ENCODE peak calls at places on chromosomes 16 and 17, in seven cellular contexts. Y is uterus; U is activated effector memory CD4-positive, alpha-beta T cell treated with Interleukin-2 at 50 U/mL for 16 hours; G is NCI-H446; X is stimulated activated CD8-positive, alpha-beta memory T cell treated with anti-CD3 and anti-CD28 coated beads, Interleukin-4, amount 100 ng/mL, for 1 hour; E is activated CD8-positive, alpha-beta T cell treated with anti-CD3 and anti-CD28 coated beads for 36 hours; D is HEK293T. C is an unnamed sample.

GRCh38 chr16:31484491-31485171 is 1.7 kb downstream of the SLC5A2 start:
- DNase-seq in Y (no peak), U (no peak), G (no peak), X (no peak), E (no peak), D (no peak), C (no peak)

GRCh38 chr16:12387311-12387710 is 410.8 kb downstream of the SNX29 start:
- DNase-seq in Y (no peak), U (no peak), G (no peak), X (no peak), E (no peak), D (no peak), C (no peak)

GRCh38 chr16:73172621-73173312 is 124.8 kb upstream of the ZFHX3 start:
- DNase-seq in Y (peak), U (no peak), G (peak), X (no peak), E (no peak), D (peak), C (peak)

GRCh38 chr17:30831257-30831656 is 509 bp upstream of the ATAD5 start:
- DNase-seq in Y (no peak), U (no peak), G (no peak), X (no peak), E (peak), D (peak), C (no peak)

GRCh38 chr17:70310251-70310672 is 140.9 kb downstream of the KCNJ2 start:
- DNase-seq in Y (no peak), U (no peak), G (no peak), X (no peak), E (no peak), D (no peak), C (no peak)

GRCh38 chr16:27222499-27223225 is 19.3 kb downstream of the KDM8 start:
- DNase-seq in Y (peak), U (no peak), G (peak), X (no peak), E (no peak), D (no peak), C (no peak)

GRCh38 chr17:59492091-59492451 is 73.3 kb upstream of the DHX40 start:
- DNase-seq in Y (no peak), U (no peak), G (no peak), X (no peak), E (no peak), D (no peak), C (no peak)

GRCh38 chr17:28675980-28676379 is 14.0 kb downstream of the SUPT6H start:
- DNase-seq in Y (no peak), U (no peak), G (no peak), X (no peak), E (peak), D (no peak), C (no peak)

GRCh38 chr17:10668771-10669170 is 11.7 kb upstream of the MYH3 start:
- DNase-seq in Y (no peak), U (no peak), G (no peak), X (no peak), E (no peak), D (no peak), C (no peak)

GRCh38 chr16:17371014-17371296 is 99.8 kb downstream of the XYLT1 start:
- DNase-seq in Y (no peak), U (no peak), G (no peak), X (no peak), E (no peak), D (no peak), C (no peak)

GRCh38 chr17:44187131-44187899 is 543 bp downstream of the TMUB2 start:
- DNase-seq in Y (no peak), U (no peak), G (peak), X (no peak), E (peak), D (no peak), C (no peak)

GRCh38 chr17:57465551-57465950 is 209.2 kb downstream of the MSI2 start:
- DNase-seq in Y (no peak), U (no peak), G (no peak), X (no peak), E (no peak), D (no peak), C (no peak)

GRCh38 chr17:4501295-4501949 is 2.7 kb downstream of the SPNS2 start:
- DNase-seq in Y (no peak), U (no peak), G (no peak), X (no peak), E (no peak), D (no peak), C (no peak)

GRCh38 chr17:43834106-43834505 is 1.2 kb upstream of the MPP3 start:
- DNase-seq in Y (no peak), U (no peak), G (no peak), X (no peak), E (no peak), D (no peak), C (no peak)

GRCh38 chr16:8867483-8868271 is 1.1 kb downstream of the CARHSP1 start:
- DNase-seq in Y (no peak), U (no peak), G (peak), X (no peak), E (peak), D (no peak), C (no peak)

GRCh38 chr16:12613131-12613991 is 190.3 kb downstream of the CPPED1 start:
- DNase-seq in Y (no peak), U (no peak), G (no peak), X (no peak), E (peak), D (no peak), C (no peak)

GRCh38 chr16:47143677-47144558 is at the start of gene NETO2:
- DNase-seq in Y (no peak), U (peak), G (peak), X (peak), E (peak), D (peak), C (peak)

GRCh38 chr17:50627386-50627781 is 7.3 kb upstream of the ABCC3 start:
- DNase-seq in Y (no peak), U (no peak), G (no peak), X (no peak), E (no peak), D (no peak), C (no peak)

GRCh38 chr16:31052131-31052530 is 18.8 kb downstream of the STX4 start:
- DNase-seq in Y (no peak), U (no peak), G (no peak), X (no peak), E (peak), D (no peak), C (peak)

GRCh38 chr16:88010971-88011483 is 59.8 kb downstream of the BANP start:
- DNase-seq in Y (no peak), U (no peak), G (no peak), X (no peak), E (no peak), D (no peak), C (no peak)

GRCh38 chr17:30929081-30929633 is 7.4 kb downstream of the ADAP2 start:
- DNase-seq in Y (no peak), U (no peak), G (no peak), X (no peak), E (no peak), D (no peak), C (no peak)

GRCh38 chr16:27225536-27226360 is 22.4 kb downstream of the KDM8 start:
- DNase-seq in Y (no peak), U (no peak), G (no peak), X (no peak), E (no peak), D (no peak), C (no peak)